ENCODE peak calls at places on chromosomes 1 and 21, in five cellular contexts. S is breast epithelium, X is A549, I is adrenal gland, E is suprapubic skin. F is an unnamed sample.

GRCh38 chr21:42558846-42559245 is 45.2 kb downstream of the SLC37A1 start:
- DNase-seq in E (peak), S (no peak), X (no peak), I (no peak), F (no peak)

GRCh38 chr1:244964112-244964971 is 100.0 kb upstream of the HNRNPU start:
- DNase-seq in X (peak), S (no peak), I (peak), E (no peak), F (no peak)

GRCh38 chr1:14597343-14598006 is 1.0 kb upstream of the KAZN start:
- DNase-seq in E (no peak), I (no peak), S (no peak), X (no peak), F (no peak)

GRCh38 chr1:19361231-19362147 is 49.4 kb downstream of the SLC66A1 start:
- DNase-seq in E (no peak), X (no peak), S (peak), I (no peak), F (no peak)

GRCh38 chr1:153880962-153881361 is 41.8 kb downstream of the GATAD2B start:
- DNase-seq in I (peak), S (peak), X (peak), E (peak), F (peak)

GRCh38 chr1:21507511-21508270 is 1.5 kb upstream of the ALPL start:
- DNase-seq in X (no peak), I (no peak), S (no peak), E (no peak), F (no peak)

GRCh38 chr1:150003826-150004225 is 6.7 kb downstream of the OTUD7B start:
- DNase-seq in S (no peak), E (no peak), I (no peak), X (no peak), F (no peak)

GRCh38 chr1:177780096-177780700 is 189.7 kb downstream of the SEC16B start:
- DNase-seq in S (no peak), I (peak), E (no peak), X (peak), F (no peak)

GRCh38 chr1:92909321-92909720 is 51.9 kb downstream of the DIPK1A start:
- DNase-seq in X (peak), E (no peak), S (no peak), I (no peak), F (no peak)

GRCh38 chr1:226357416-226357815 is 48.5 kb upstream of the LIN9 start:
- DNase-seq in X (no peak), I (no peak), S (no peak), E (no peak), F (no peak)
- TF ChIP-seq POLR2A in X (no peak), I (no peak), S (no peak), E (no peak), F (no peak)

GRCh38 chr1:44029260-44029910 is 1.9 kb downstream of the SLC6A9 start:
- DNase-seq in X (no peak), E (no peak), I (peak), S (no peak), F (no peak)

GRCh38 chr1:44031051-44031899 is at the start of gene SLC6A9:
- DNase-seq in I (peak), X (peak), E (no peak), S (peak), F (peak)

GRCh38 chr1:44029911-44030605 is 1.2 kb downstream of the SLC6A9 start:
- DNase-seq in E (peak), S (peak), I (peak), X (peak), F (peak)

GRCh38 chr1:44031900-44032817 is 897 bp upstream of the SLC6A9 start:
- DNase-seq in E (no peak), S (no peak), X (no peak), I (no peak), F (no peak)

DNA sequence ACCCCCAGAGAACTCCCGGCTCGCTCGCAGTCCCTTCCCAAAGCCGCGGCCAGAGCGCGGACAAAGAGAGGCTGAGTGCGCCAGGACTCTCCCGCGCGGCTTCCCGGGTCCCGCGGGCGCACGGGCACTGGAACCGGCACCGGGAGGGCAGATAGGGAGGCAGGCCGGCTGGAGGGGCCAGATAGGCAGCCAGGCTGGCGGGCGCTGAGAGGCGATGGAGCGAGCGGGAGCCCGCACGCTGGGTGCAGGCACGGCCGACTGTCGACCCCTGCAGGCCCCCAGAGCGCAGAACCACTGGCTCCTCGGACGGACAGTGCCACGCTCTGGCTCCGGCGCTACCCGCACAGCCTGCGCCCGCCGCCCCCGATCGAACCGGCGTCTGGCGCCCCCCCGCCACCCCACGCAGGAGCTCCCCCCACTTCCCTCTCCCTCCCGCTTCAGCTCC is 634 bp downstream of the SLC6A9 start:
- DNase-seq in I (peak), X (peak), E (no peak), S (no peak), F (no peak)
- TF ChIP-seq POLR2A in I (no peak), X (no peak), E (no peak), S (no peak), F (no peak)

GRCh38 chr1:207691006-207691405 is 46.1 kb downstream of the CR1L start:
- DNase-seq in X (no peak), E (no peak), I (no peak), S (no peak), F (no peak)

GRCh38 chr1:207691814-207692213 is 46.9 kb downstream of the CR1L start:
- DNase-seq in E (no peak), S (no peak), I (no peak), X (no peak), F (no peak)

GRCh38 chr1:207698822-207699483 is 52.9 kb upstream of the CD46 start:
- DNase-seq in E (no peak), S (no peak), X (peak), I (peak), F (peak)

GRCh38 chr1:207695943-207696342 is 51.0 kb downstream of the CR1L start:
- DNase-seq in X (no peak), I (no peak), S (no peak), E (no peak), F (no peak)
- TF ChIP-seq POLR2A in X (no peak), I (no peak), S (no peak), E (no peak), F (no peak)

GRCh38 chr1:235864965-235865525 is 1.7 kb downstream of the LYST start:
- DNase-seq in X (no peak), S (no peak), I (no peak), E (no peak), F (no peak)

GRCh38 chr1:235866913-235867850 is 476 bp upstream of the LYST start:
- DNase-seq in S (peak), I (peak), E (peak), X (peak), F (peak)

GRCh38 chr1:235866207-235866912 is at the start of gene LYST:
- DNase-seq in S (peak), E (no peak), X (peak), I (peak), F (peak)

GRCh38 chr1:235865565-235866206 is 1.0 kb downstream of the LYST start:
- DNase-seq in X (no peak), E (no peak), I (no peak), S (no peak), F (no peak)

GRCh38 chr1:235867903-235868469 is 1.3 kb upstream of the LYST start:
- DNase-seq in I (no peak), E (no peak), X (no peak), S (no peak), F (no peak)
- TF ChIP-seq POLR2A in I (no peak), E (no peak), X (no peak), S (no peak), F (no peak)

DNA sequence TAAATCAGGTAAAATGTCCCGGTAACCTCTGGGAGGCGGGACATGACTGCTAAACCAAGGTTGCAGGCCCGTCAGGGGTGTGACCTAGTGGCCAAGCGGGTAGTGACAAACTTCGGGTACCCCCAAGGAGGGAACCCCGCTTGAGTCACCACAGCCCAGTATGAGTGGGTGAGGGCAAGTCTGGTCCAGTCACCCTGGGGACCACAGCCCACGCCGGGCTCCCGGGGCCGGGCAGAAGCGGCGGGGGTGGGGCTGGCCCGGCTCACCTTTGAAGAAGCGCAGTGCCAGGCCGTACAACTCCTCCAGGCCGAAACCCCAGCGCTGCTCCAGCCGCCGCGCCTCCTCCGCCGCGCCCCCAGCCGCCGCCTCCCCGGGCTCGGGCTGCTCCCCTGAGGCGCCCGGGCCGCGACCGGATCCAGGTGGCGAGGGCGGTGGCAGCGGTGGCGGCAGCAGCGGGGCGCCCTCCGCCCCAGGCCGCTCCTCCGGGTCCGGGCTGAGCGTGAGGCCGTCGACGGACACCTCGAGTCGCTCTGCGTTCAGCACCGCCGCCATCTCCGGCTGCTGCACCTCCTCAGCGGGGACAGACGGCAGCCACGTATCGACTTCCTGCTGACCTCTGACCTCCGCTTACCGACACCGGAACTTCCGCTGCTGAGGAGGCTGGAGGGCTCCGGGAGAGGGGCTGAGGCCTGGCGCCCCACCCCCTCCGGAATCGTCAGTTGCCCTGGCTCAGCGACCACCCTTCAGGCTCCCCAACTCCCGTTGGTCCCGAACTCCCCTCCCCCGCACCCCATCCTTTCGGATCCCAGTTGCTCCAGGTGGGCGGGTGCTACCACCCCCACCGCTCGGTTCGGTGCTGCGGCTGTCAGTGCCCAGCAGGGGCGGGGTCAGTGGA is at the start of gene ACBD3:
- DNase-seq in I (peak), S (peak), E (peak), X (peak), F (peak)
- TF ChIP-seq POLR2A in I (peak), S (peak), E (peak), X (peak), F (peak)

GRCh38 chr21:14560139-14560538 is 14.0 kb upstream of the SAMSN1 start:
- DNase-seq in I (no peak), S (no peak), X (no peak), E (no peak), F (no peak)

GRCh38 chr21:14559144-14559543 is 13.0 kb upstream of the SAMSN1 start:
- DNase-seq in S (no peak), I (no peak), X (no peak), E (no peak), F (no peak)

GRCh38 chr21:14560555-14560954 is 14.4 kb upstream of the SAMSN1 start:
- DNase-seq in I (no peak), E (no peak), S (no peak), X (no peak), F (no peak)

GRCh38 chr21:14554948-14555347 is 8.8 kb upstream of the SAMSN1 start:
- DNase-seq in E (no peak), I (no peak), X (no peak), S (no peak), F (no peak)

DNA sequence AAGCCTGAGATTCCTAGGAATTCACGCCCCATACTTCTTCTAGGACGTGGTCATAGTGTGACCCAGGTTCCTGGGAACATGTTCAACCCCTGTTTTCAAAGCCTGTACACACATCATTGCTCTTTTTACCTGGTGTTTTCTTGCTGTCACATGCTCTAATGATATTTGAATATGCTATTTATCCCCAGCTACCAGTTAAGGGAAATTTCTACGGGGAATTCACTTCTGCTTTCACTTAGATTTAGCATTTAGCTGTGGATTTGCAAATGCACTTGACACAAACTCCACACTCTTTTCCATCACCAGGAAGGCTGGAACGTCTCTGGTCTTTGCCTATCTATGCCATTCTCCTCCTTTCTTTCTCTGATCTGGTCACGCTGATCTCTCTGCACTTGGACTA is 11.3 kb upstream of the SAMSN1 start:
- DNase-seq in I (no peak), E (no peak), X (no peak), S (no peak), F (no peak)
- TF ChIP-seq POLR2A in I (no peak), E (no peak), X (no peak), S (no peak), F (no peak)

DNA sequence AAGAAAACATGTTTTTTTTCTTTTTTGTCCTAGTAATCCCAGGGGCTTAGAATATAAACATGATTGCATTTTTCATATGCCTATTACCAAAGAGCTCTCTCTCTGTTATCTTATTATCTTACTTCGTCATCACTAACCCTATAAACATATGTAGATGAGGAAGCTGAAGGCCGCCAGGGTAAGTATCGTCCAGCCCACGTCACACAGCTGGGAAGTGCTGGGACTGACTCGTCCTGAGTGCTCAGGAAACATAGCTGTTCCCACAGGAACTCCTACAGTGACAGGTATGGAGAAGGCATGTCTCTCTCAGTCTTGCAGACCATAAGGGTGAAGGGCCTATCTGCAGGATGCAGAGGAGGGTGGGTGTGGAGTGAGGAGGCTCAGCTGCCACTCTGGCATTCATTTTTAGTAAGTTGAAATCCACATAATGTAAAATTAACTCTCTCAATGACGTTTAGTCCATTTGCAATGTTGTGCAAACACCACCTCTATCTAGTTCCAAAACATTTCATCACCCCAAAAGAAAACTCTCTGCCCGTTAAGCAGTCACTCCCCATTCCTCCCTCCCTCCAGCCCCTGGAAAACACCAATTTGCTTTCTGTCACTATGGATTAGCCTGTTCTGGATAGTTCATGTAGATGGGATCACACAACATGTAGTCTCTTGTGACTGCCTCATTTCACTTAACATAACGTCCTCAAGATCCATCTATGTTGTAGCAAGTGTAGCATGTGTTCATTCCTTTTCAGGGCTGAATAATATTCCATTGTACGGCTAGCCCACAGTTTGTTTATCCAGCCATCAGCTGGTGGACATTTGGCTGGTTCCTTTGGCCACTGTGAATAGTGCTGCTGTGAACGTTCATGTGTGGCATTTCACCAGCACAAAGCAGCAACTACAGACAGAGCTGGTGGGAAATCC is 68.3 kb downstream of the TCP10L start:
- DNase-seq in X (peak), I (no peak), E (no peak), S (no peak), F (no peak)
- TF ChIP-seq POLR2A in X (no peak), I (no peak), E (no peak), S (no peak), F (no peak)

DNA sequence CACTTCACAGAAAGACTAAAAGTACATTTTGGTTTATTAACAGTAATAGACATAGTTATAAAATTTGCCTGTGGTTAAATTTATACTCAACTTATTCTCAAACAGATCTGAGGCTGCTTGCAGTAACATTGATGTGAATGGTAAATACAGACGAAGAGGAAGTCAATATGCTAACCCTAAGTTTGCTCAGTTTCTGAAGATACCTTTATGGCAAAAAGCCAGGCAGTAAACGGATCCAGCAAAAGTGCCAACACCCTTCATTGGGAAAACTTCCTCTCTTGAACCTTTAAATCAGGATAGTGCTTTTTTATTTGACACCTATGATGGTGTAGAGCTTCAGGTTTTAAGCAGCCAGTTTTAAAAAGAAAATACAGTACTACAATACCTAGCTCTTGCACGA is 16.6 kb upstream of the CCDC181 start:
- DNase-seq in S (no peak), I (no peak), X (no peak), E (no peak), F (no peak)
- TF ChIP-seq POLR2A in S (no peak), I (no peak), X (no peak), E (no peak), F (no peak)

GRCh38 chr1:28259935-28260802 is 851 bp downstream of the SESN2 start:
- DNase-seq in I (peak), E (peak), S (peak), X (peak), F (peak)
- TF ChIP-seq POLR2A in I (no peak), E (no peak), S (no peak), X (peak), F (no peak)

DNA sequence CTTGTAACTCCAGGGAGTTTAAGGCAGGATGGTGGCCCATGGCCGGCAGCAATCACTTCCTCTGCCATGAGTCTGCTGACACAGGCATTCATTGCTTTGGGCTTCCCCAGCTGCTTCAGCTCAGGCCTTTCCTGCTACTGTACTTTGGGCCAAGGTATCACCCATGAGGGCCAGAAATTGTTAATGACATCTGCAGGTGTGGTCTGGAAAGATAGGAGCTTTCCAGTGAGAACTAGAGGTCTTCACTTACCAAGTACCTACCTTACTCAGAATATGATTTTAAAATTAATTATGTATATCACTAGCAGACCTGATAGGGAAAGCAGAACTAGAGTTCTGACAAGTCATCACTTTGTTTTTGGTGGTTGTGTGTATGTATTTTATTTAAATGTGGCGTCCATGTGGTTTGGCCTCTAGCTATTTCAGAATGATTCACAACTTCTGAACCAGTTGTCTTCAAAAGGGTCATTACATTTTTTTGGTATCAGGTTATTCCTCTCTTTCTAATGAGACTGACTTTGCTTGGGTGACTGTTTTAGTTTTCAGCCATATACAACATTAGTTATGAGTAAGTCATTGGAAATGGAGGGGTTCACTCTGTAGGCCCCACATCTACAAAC is 2.7 kb downstream of the RGL1 start:
- DNase-seq in E (no peak), S (no peak), X (no peak), I (no peak), F (no peak)
- TF ChIP-seq POLR2A in E (no peak), S (no peak), X (no peak), I (no peak), F (no peak)

F was measured in lower leg skin.